ENCODE peak calls at places on chromosomes 6 and 20, in seven cellular contexts. One of them, this sample, is unnamed.

GRCh38 chr6:168640738-168641137 is 199.8 kb downstream of the SMOC2 start:
- DNase-seq in mesendoderm: no peak
- DNase-seq in IMR-90: no peak
- DNase-seq in mesenchymal stem cell: peak; percentile 14
- DNase-seq in neuronal stem cell: no peak
- DNase-seq in H9: no peak
- DNase-seq in H1: no peak
- DNase-seq in this sample: no peak

GRCh38 chr6:109460161-109460830 is 4.7 kb upstream of the MICAL1 start:
- DNase-seq in mesendoderm: no peak
- DNase-seq in IMR-90: no peak
- DNase-seq in mesenchymal stem cell: peak; percentile 17
- DNase-seq in neuronal stem cell: no peak
- DNase-seq in H9: no peak
- DNase-seq in H1: no peak
- DNase-seq in this sample: no peak

GRCh38 chr6:133132092-133132491 is 109.1 kb upstream of the EYA4 start:
- DNase-seq in mesendoderm: no peak
- DNase-seq in IMR-90: peak; percentile 40
- DNase-seq in mesenchymal stem cell: no peak
- DNase-seq in neuronal stem cell: no peak
- DNase-seq in H9: no peak
- DNase-seq in H1: no peak
- DNase-seq in this sample: no peak

GRCh38 chr6:4970739-4971395 is 33.0 kb downstream of the RPP40 start:
- DNase-seq in mesendoderm: no peak
- DNase-seq in IMR-90: no peak
- DNase-seq in mesenchymal stem cell: no peak
- DNase-seq in neuronal stem cell: no peak
- DNase-seq in H9: no peak
- DNase-seq in H1: no peak
- DNase-seq in this sample: no peak

GRCh38 chr6:14066782-14067406 is 50.7 kb upstream of the CD83 start:
- DNase-seq in mesendoderm: peak; percentile 87
- DNase-seq in IMR-90: peak; percentile 80
- DNase-seq in mesenchymal stem cell: peak; percentile 70
- DNase-seq in neuronal stem cell: peak; percentile 56
- DNase-seq in H9: no peak
- DNase-seq in H1: no peak
- DNase-seq in this sample: no peak

GRCh38 chr6:33854572-33855030 is 50.8 kb upstream of the MLN start:
- DNase-seq in mesendoderm: no peak
- DNase-seq in IMR-90: no peak
- DNase-seq in mesenchymal stem cell: no peak
- DNase-seq in neuronal stem cell: no peak
- DNase-seq in H9: no peak
- DNase-seq in H1: no peak
- DNase-seq in this sample: no peak

GRCh38 chr6:11854418-11855165 is 76.0 kb upstream of the ADTRP start:
- DNase-seq in mesendoderm: no peak
- DNase-seq in IMR-90: peak; percentile 89
- DNase-seq in mesenchymal stem cell: peak; percentile 82
- DNase-seq in neuronal stem cell: no peak
- DNase-seq in H9: no peak
- DNase-seq in H1: no peak
- DNase-seq in this sample: no peak

GRCh38 chr6:37204014-37204751 is 34.2 kb downstream of the PIM1 start:
- DNase-seq in mesendoderm: no peak
- DNase-seq in IMR-90: peak; percentile 47
- DNase-seq in mesenchymal stem cell: peak; percentile 37
- DNase-seq in neuronal stem cell: no peak
- DNase-seq in H9: no peak
- DNase-seq in H1: no peak
- DNase-seq in this sample: peak; percentile 41

GRCh38 chr20:36848078-36848660 is 27.8 kb upstream of the TLDC2 start:
- DNase-seq in mesendoderm: no peak
- DNase-seq in IMR-90: peak; percentile 97
- DNase-seq in mesenchymal stem cell: peak; percentile 98
- DNase-seq in neuronal stem cell: no peak
- DNase-seq in H9: no peak
- DNase-seq in H1: no peak
- DNase-seq in this sample: no peak

GRCh38 chr6:136511921-136512320 is 38.3 kb downstream of the MAP7 start:
- DNase-seq in mesendoderm: no peak
- DNase-seq in IMR-90: no peak
- DNase-seq in mesenchymal stem cell: no peak
- DNase-seq in neuronal stem cell: no peak
- DNase-seq in H9: no peak
- DNase-seq in H1: no peak
- DNase-seq in this sample: no peak

GRCh38 chr6:111606620-111607115 is 990 bp upstream of the TRAF3IP2 start:
- DNase-seq in mesendoderm: no peak
- DNase-seq in IMR-90: no peak
- DNase-seq in mesenchymal stem cell: peak; percentile 43
- DNase-seq in neuronal stem cell: no peak
- DNase-seq in H9: no peak
- DNase-seq in H1: no peak
- DNase-seq in this sample: no peak

GRCh38 chr6:86856937-86857563 is 80.3 kb upstream of the HTR1E start:
- DNase-seq in mesendoderm: peak; percentile 72
- DNase-seq in IMR-90: peak; percentile 28
- DNase-seq in mesenchymal stem cell: peak; percentile 31
- DNase-seq in neuronal stem cell: peak; percentile 41
- DNase-seq in H9: no peak
- DNase-seq in H1: peak; percentile 3
- DNase-seq in this sample: peak; percentile 40

GRCh38 chr20:16020971-16021370 is 552.3 kb downstream of the KIF16B start:
- DNase-seq in mesendoderm: no peak
- DNase-seq in IMR-90: peak; percentile 1
- DNase-seq in mesenchymal stem cell: no peak
- DNase-seq in neuronal stem cell: no peak
- DNase-seq in H9: no peak
- DNase-seq in H1: no peak
- DNase-seq in this sample: peak; percentile 48

GRCh38 chr6:145544031-145544430 is 191.3 kb downstream of the EPM2A start:
- DNase-seq in mesendoderm: no peak
- DNase-seq in IMR-90: peak; percentile 84
- DNase-seq in mesenchymal stem cell: peak; percentile 7
- DNase-seq in neuronal stem cell: no peak
- DNase-seq in H9: no peak
- DNase-seq in H1: no peak
- DNase-seq in this sample: no peak

GRCh38 chr6:819122-819521 is 126.2 kb upstream of the EXOC2 start:
- DNase-seq in mesendoderm: no peak
- DNase-seq in IMR-90: no peak
- DNase-seq in mesenchymal stem cell: no peak
- DNase-seq in neuronal stem cell: no peak
- DNase-seq in H9: no peak
- DNase-seq in H1: no peak
- DNase-seq in this sample: no peak

GRCh38 chr6:53044071-53044470 is 21.1 kb upstream of the FBXO9 start:
- DNase-seq in mesendoderm: peak; percentile 88
- DNase-seq in IMR-90: peak; percentile 72
- DNase-seq in mesenchymal stem cell: peak; percentile 75
- DNase-seq in neuronal stem cell: no peak
- DNase-seq in H9: peak; percentile 60
- DNase-seq in H1: no peak
- DNase-seq in this sample: no peak

GRCh38 chr6:131733376-131734016 is 22.7 kb upstream of the CTAGE9 start:
- DNase-seq in mesendoderm: no peak
- DNase-seq in IMR-90: peak; percentile 67
- DNase-seq in mesenchymal stem cell: no peak
- DNase-seq in neuronal stem cell: no peak
- DNase-seq in H9: no peak
- DNase-seq in H1: no peak
- DNase-seq in this sample: no peak

GRCh38 chr6:4904461-4904860 is 99.4 kb downstream of the RPP40 start:
- DNase-seq in mesendoderm: no peak
- DNase-seq in IMR-90: no peak
- DNase-seq in mesenchymal stem cell: no peak
- DNase-seq in neuronal stem cell: no peak
- DNase-seq in H9: no peak
- DNase-seq in H1: no peak
- DNase-seq in this sample: no peak

GRCh38 chr6:119965900-119966299 is 616.3 kb upstream of the MAN1A1 start:
- DNase-seq in mesendoderm: no peak
- DNase-seq in IMR-90: no peak
- DNase-seq in mesenchymal stem cell: no peak
- DNase-seq in neuronal stem cell: no peak
- DNase-seq in H9: no peak
- DNase-seq in H1: no peak
- DNase-seq in this sample: no peak

GRCh38 chr6:474454-475185 is 83.1 kb downstream of the IRF4 start:
- DNase-seq in mesendoderm: peak; percentile 19
- DNase-seq in IMR-90: no peak
- DNase-seq in mesenchymal stem cell: no peak
- DNase-seq in neuronal stem cell: no peak
- DNase-seq in H9: no peak
- DNase-seq in H1: no peak
- DNase-seq in this sample: no peak

GRCh38 chr20:35944189-35944588 is 10.1 kb downstream of the SCAND1 start:
- DNase-seq in mesendoderm: no peak
- DNase-seq in IMR-90: no peak
- DNase-seq in mesenchymal stem cell: no peak
- DNase-seq in neuronal stem cell: no peak
- DNase-seq in H9: no peak
- DNase-seq in H1: no peak
- DNase-seq in this sample: no peak

GRCh38 chr6:98779618-98780017 is 54.8 kb upstream of the POU3F2 start:
- DNase-seq in mesendoderm: no peak
- DNase-seq in IMR-90: no peak
- DNase-seq in mesenchymal stem cell: no peak
- DNase-seq in neuronal stem cell: no peak
- DNase-seq in H9: no peak
- DNase-seq in H1: no peak
- DNase-seq in this sample: no peak

GRCh38 chr20:62902926-62903615 is 23.2 kb downstream of the DIDO1 start:
- DNase-seq in mesendoderm: no peak
- DNase-seq in IMR-90: peak; percentile 83
- DNase-seq in mesenchymal stem cell: peak; percentile 65
- DNase-seq in neuronal stem cell: no peak
- DNase-seq in H9: no peak
- DNase-seq in H1: no peak
- DNase-seq in this sample: no peak

GRCh38 chr6:149834513-149835481 is 29.4 kb downstream of the LRP11 start:
- DNase-seq in mesendoderm: peak; percentile 62
- DNase-seq in IMR-90: peak; percentile 79
- DNase-seq in mesenchymal stem cell: peak; percentile 69
- DNase-seq in neuronal stem cell: peak; percentile 71
- DNase-seq in H9: peak; percentile 58
- DNase-seq in H1: no peak
- DNase-seq in this sample: peak; percentile 92

GRCh38 chr6:5597413-5597812 is 336.1 kb downstream of the FARS2 start:
- DNase-seq in mesendoderm: no peak
- DNase-seq in IMR-90: no peak
- DNase-seq in mesenchymal stem cell: no peak
- DNase-seq in neuronal stem cell: no peak
- DNase-seq in H9: no peak
- DNase-seq in H1: no peak
- DNase-seq in this sample: no peak

GRCh38 chr6:123323419-123324329 is 313.1 kb downstream of the TRDN start:
- DNase-seq in mesendoderm: no peak
- DNase-seq in IMR-90: no peak
- DNase-seq in mesenchymal stem cell: peak; percentile 49
- DNase-seq in neuronal stem cell: no peak
- DNase-seq in H9: no peak
- DNase-seq in H1: no peak
- DNase-seq in this sample: no peak

GRCh38 chr6:4041480-4041879 is 37.5 kb downstream of the FAM217A start:
- DNase-seq in mesendoderm: no peak
- DNase-seq in IMR-90: no peak
- DNase-seq in mesenchymal stem cell: no peak
- DNase-seq in neuronal stem cell: no peak
- DNase-seq in H9: no peak
- DNase-seq in H1: no peak
- DNase-seq in this sample: no peak

GRCh38 chr6:7541175-7542064 is at the start of gene DSP:
- DNase-seq in mesendoderm: peak; percentile 84
- DNase-seq in IMR-90: no peak
- DNase-seq in mesenchymal stem cell: peak; percentile 41
- DNase-seq in neuronal stem cell: peak; percentile 61
- DNase-seq in H9: peak; percentile 78
- DNase-seq in H1: peak; percentile 25
- DNase-seq in this sample: peak; percentile 75

GRCh38 chr6:82954937-82955577 is 110.6 kb downstream of the UBE3D start:
- DNase-seq in mesendoderm: no peak
- DNase-seq in IMR-90: peak; percentile 91
- DNase-seq in mesenchymal stem cell: peak; percentile 43
- DNase-seq in neuronal stem cell: no peak
- DNase-seq in H9: no peak
- DNase-seq in H1: no peak
- DNase-seq in this sample: no peak

DNA sequence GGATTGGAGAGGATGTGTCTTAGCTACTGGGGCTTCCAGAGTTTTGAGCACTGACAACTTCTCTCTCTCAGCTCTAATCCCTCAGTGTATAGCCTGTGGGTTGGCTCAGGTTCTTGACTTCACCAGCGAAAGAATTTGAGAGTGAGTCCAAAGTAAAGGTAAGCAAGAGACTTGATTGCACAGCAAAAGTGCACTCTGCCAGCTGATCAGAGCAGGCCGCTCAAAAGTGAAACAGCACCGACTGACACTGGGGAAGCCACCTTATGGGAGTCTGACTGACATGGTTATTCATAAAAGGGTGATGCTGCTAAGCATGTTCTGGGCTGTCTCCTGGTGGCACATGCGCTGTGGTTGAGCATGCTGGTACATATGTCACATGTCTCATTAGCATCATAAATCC is 389.5 kb downstream of the CBLN4 start:
- DNase-seq in mesendoderm: no peak
- DNase-seq in IMR-90: no peak
- DNase-seq in mesenchymal stem cell: no peak
- DNase-seq in neuronal stem cell: no peak
- DNase-seq in H9: no peak
- DNase-seq in H1: no peak
- DNase-seq in this sample: no peak
- H4K8ac ChIP-seq in mesendoderm: no peak overlapping the region
- H4K8ac ChIP-seq in IMR-90: no peak overlapping the region
- H4K8ac ChIP-seq in mesenchymal stem cell: no peak overlapping the region
- H4K8ac ChIP-seq in neuronal stem cell: no peak overlapping the region
- H4K8ac ChIP-seq in H9: no peak overlapping the region
- H4K8ac ChIP-seq in H1: no peak overlapping the region
- H4K8ac ChIP-seq in this sample: no peak overlapping the region

GRCh38 chr6:71676298-71676697 is 210.1 kb upstream of the RIMS1 start:
- DNase-seq in mesendoderm: peak; percentile 27
- DNase-seq in IMR-90: no peak
- DNase-seq in mesenchymal stem cell: no peak
- DNase-seq in neuronal stem cell: no peak
- DNase-seq in H9: no peak
- DNase-seq in H1: no peak
- DNase-seq in this sample: no peak
- H4K8ac ChIP-seq in mesendoderm: no peak overlapping the region
- H4K8ac ChIP-seq in IMR-90: no peak overlapping the region
- H4K8ac ChIP-seq in mesenchymal stem cell: no peak overlapping the region
- H4K8ac ChIP-seq in neuronal stem cell: no peak overlapping the region
- H4K8ac ChIP-seq in H9: no peak overlapping the region
- H4K8ac ChIP-seq in H1: no peak overlapping the region
- H4K8ac ChIP-seq in this sample: no peak overlapping the region

GRCh38 chr6:10395171-10395945 is 19.5 kb downstream of the TFAP2A start:
- DNase-seq in mesendoderm: no peak
- DNase-seq in IMR-90: no peak
- DNase-seq in mesenchymal stem cell: no peak
- DNase-seq in neuronal stem cell: no peak
- DNase-seq in H9: no peak
- DNase-seq in H1: no peak
- DNase-seq in this sample: no peak
- H4K8ac ChIP-seq in mesendoderm: no peak overlapping the region
- H4K8ac ChIP-seq in IMR-90: no peak overlapping the region
- H4K8ac ChIP-seq in mesenchymal stem cell: no peak overlapping the region
- H4K8ac ChIP-seq in neuronal stem cell: no peak overlapping the region
- H4K8ac ChIP-seq in H9: no peak overlapping the region
- H4K8ac ChIP-seq in H1: no peak overlapping the region
- H4K8ac ChIP-seq in this sample: no peak overlapping the region

GRCh38 chr20:64277571-64278318 is 22.2 kb downstream of the PCMTD2 start:
- DNase-seq in mesendoderm: no peak
- DNase-seq in IMR-90: no peak
- DNase-seq in mesenchymal stem cell: no peak
- DNase-seq in neuronal stem cell: no peak
- DNase-seq in H9: no peak
- DNase-seq in H1: no peak
- DNase-seq in this sample: no peak
- H4K8ac ChIP-seq in mesendoderm: no peak overlapping the region
- H4K8ac ChIP-seq in IMR-90: no peak overlapping the region
- H4K8ac ChIP-seq in mesenchymal stem cell: no peak overlapping the region
- H4K8ac ChIP-seq in neuronal stem cell: no peak overlapping the region
- H4K8ac ChIP-seq in H9: no peak overlapping the region
- H4K8ac ChIP-seq in H1: no peak overlapping the region
- H4K8ac ChIP-seq in this sample: no peak overlapping the region

This sample was measured in trophoblast cell.